ENCODE peak calls at places on chromosomes 5 and 9, in seven cellular contexts. Y is cardiac muscle cell; X is right lobe of liver; C is colonic mucosa; K is GM12878; V is CD8-positive, alpha-beta T cell; W is CD8-positive, alpha-beta memory T cell. B is an unnamed sample.

GRCh38 chr9:105385372-105385985 is 62.4 kb upstream of the FSD1L start:
- DNase-seq in Y (peak; percentile 48), X (no peak), C (no peak), K (peak; percentile 27), V (peak; percentile 14), W (peak; percentile 19), B (no peak)

GRCh38 chr5:119032653-119033052 is 38.2 kb upstream of the DMXL1 start:
- DNase-seq in Y (no peak), X (no peak), C (no peak), K (peak; percentile 61), V (no peak), W (no peak), B (no peak)

GRCh38 chr5:73370620-73371583 is 77.7 kb downstream of the FOXD1 start:
- DNase-seq in Y (peak; percentile 52), X (no peak), C (no peak), K (no peak), V (no peak), W (no peak), B (no peak)

GRCh38 chr5:73693573-73694061 is 67.6 kb downstream of the ARHGEF28 start:
- DNase-seq in Y (peak; percentile 66), X (no peak), C (no peak), K (no peak), V (no peak), W (no peak), B (peak; percentile 16)

GRCh38 chr9:136733611-136734010 is 9.1 kb downstream of the LCN10 start:
- DNase-seq in Y (no peak), X (no peak), C (no peak), K (no peak), V (no peak), W (no peak), B (no peak)

GRCh38 chr5:59351076-59351794 is 542.3 kb downstream of the PDE4D start:
- DNase-seq in Y (peak; percentile 84), X (no peak), C (no peak), K (no peak), V (no peak), W (no peak), B (no peak)

GRCh38 chr5:160657622-160658458 is 194.2 kb downstream of the ATP10B start:
- DNase-seq in Y (no peak), X (no peak), C (peak; percentile 67), K (no peak), V (no peak), W (no peak), B (no peak)

GRCh38 chr5:130805601-130806000 is 359.5 kb downstream of the HINT1 start:
- DNase-seq in Y (no peak), X (no peak), C (no peak), K (no peak), V (no peak), W (no peak), B (no peak)

GRCh38 chr9:7491641-7492040 is 307.9 kb downstream of the DMAC1 start:
- DNase-seq in Y (peak; percentile 14), X (no peak), C (no peak), K (no peak), V (no peak), W (no peak), B (no peak)

GRCh38 chr9:132991351-132992300 is 13.1 kb downstream of the GFI1B start:
- DNase-seq in Y (no peak), X (no peak), C (no peak), K (no peak), V (no peak), W (no peak), B (no peak)

GRCh38 chr5:125117556-125117955 is 371.1 kb upstream of the ZNF608 start:
- DNase-seq in Y (no peak), X (no peak), C (no peak), K (no peak), V (no peak), W (no peak), B (no peak)

GRCh38 chr5:84518862-84519261 is 134.2 kb upstream of the EDIL3 start:
- DNase-seq in Y (no peak), X (no peak), C (no peak), K (no peak), V (no peak), W (no peak), B (no peak)

GRCh38 chr5:84524491-84524890 is 139.8 kb upstream of the EDIL3 start:
- DNase-seq in Y (peak; percentile 56), X (no peak), C (no peak), K (no peak), V (no peak), W (no peak), B (no peak)
- H3K36me3 ChIP-seq in Y (no peaks in the 10 kb centered on the region), X (no peaks in the 10 kb centered on the region), C (no peaks in the 10 kb centered on the region), K (no peaks in the 10 kb centered on the region), V (no peaks in the 10 kb centered on the region), W (no peaks in the 10 kb centered on the region), B (no peaks in the 10 kb centered on the region)

DNA sequence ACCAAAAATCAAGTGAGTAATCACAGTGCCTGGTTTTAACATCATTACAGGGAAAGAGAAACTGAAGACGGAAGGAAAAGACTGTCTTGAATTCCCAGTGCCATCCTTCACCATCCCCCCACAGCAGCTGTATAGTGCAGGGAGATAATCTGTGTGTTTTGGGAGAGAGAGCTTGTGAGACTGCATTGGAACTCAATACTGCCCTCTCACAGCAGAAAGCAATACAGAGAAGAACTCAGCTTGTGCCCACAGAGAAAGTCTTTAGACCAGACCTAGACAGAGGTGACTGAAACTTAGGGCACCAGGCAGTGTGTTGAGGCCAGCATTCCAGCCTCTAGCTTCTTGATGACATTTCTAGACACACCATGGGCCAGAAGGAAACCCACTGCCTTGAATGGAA is 754.7 kb upstream of the CDH6 start:
- DNase-seq in Y (no peak), X (no peak), C (no peak), K (no peak), V (no peak), W (no peak), B (no peak)
- H3K4me3 ChIP-seq in Y (no peak overlapping the region), X (no peak overlapping the region), C (no peak overlapping the region), K (no peak overlapping the region), V (no peak overlapping the region), W (no peak overlapping the region), B (no peak overlapping the region)

GRCh38 chr5:179612577-179613459 is 10.7 kb downstream of the HNRNPH1 start:
- DNase-seq in Y (no peak), X (no peak), C (no peak), K (no peak), V (no peak), W (no peak), B (no peak)
- H3K36me3 ChIP-seq in Y (peaks cover 77% of the 10 kb centered on the region), X (peaks cover 45% of the 10 kb centered on the region), C (peaks cover 36% of the 10 kb centered on the region), K (peaks cover 36% of the 10 kb centered on the region), V (peaks cover 77% of the 10 kb centered on the region), W (peaks cover 79% of the 10 kb centered on the region), B (peaks cover 91% of the 10 kb centered on the region)

GRCh38 chr9:108478431-108478837 is 377.4 kb downstream of the ACTL7B start:
- DNase-seq in Y (peak; percentile 92), X (no peak), C (peak; percentile 60), K (no peak), V (no peak), W (no peak), B (no peak)
- H3K4me3 ChIP-seq in Y (no peak overlapping the region), X (no peak overlapping the region), C (no peak overlapping the region), K (no peak overlapping the region), V (no peak overlapping the region), W (no peak overlapping the region), B (no peak overlapping the region)

GRCh38 chr5:113058706-113059226 is 82.2 kb downstream of the DCP2 start:
- DNase-seq in Y (no peak), X (no peak), C (no peak), K (no peak), V (no peak), W (no peak), B (no peak)
- H3K36me3 ChIP-seq in Y (peaks cover 21% of the 10 kb centered on the region), X (no peaks in the 10 kb centered on the region), C (no peaks in the 10 kb centered on the region), K (no peaks in the 10 kb centered on the region), V (no peaks in the 10 kb centered on the region), W (no peaks in the 10 kb centered on the region), B (no peaks in the 10 kb centered on the region)

GRCh38 chr5:169299651-169300467 is 1.1 kb downstream of the SLIT3 start:
- DNase-seq in Y (peak; percentile 68), X (no peak), C (no peak), K (no peak), V (no peak), W (no peak), B (no peak)
- H3K4me3 ChIP-seq in Y (peak overlapping the region; percentile 89), X (no peak overlapping the region), C (peak overlapping the region; percentile 26), K (no peak overlapping the region), V (no peak overlapping the region), W (no peak overlapping the region), B (peak overlapping the region; percentile 23)

GRCh38 chr5:139605887-139606286 is 42.3 kb upstream of the CXXC5 start:
- DNase-seq in Y (no peak), X (no peak), C (no peak), K (peak; percentile 28), V (no peak), W (no peak), B (no peak)
- H3K36me3 ChIP-seq in Y (peaks cover 35% of the 10 kb centered on the region), X (peaks cover 12% of the 10 kb centered on the region), C (peaks cover 2% of the 10 kb centered on the region), K (peaks cover 12% of the 10 kb centered on the region), V (peaks cover 22% of the 10 kb centered on the region), W (peaks cover 13% of the 10 kb centered on the region), B (peaks cover 36% of the 10 kb centered on the region)

B was measured in HAP-1.